ENCODE peak calls at places on chromosomes 11 and 22, in nine cellular contexts. One of them, this sample, is unnamed. For H3K4me1, the result is how much of the 10 kb centered on the place peaks cover.

GRCh38 chr22:47486569-47487312 is 724.3 kb downstream of the TBC1D22A start:
- DNase-seq in ovary: no peak
- DNase-seq in mucosa of descending colon: peak
- DNase-seq in A549: no peak
- DNase-seq in suprapubic skin: no peak
- DNase-seq in psoas muscle: no peak
- DNase-seq in A673: no peak
- DNase-seq in CD8-positive, alpha-beta memory T cell: no peak
- DNase-seq in pancreas: no peak
- DNase-seq in this sample: no peak

GRCh38 chr11:5196731-5197130 is 3.8 kb downstream of the OR51V1 start:
- DNase-seq in mucosa of descending colon: no peak
- DNase-seq in suprapubic skin: no peak
- DNase-seq in CD8-positive, alpha-beta memory T cell: no peak
- DNase-seq in A549: no peak
- DNase-seq in pancreas: no peak
- DNase-seq in A673: no peak
- DNase-seq in ovary: no peak
- DNase-seq in psoas muscle: no peak
- DNase-seq in this sample: no peak

GRCh38 chr11:120343429-120343828 is 7.2 kb downstream of the ARHGEF12 start:
- DNase-seq in pancreas: no peak
- DNase-seq in A673: peak
- DNase-seq in psoas muscle: no peak
- DNase-seq in ovary: no peak
- DNase-seq in CD8-positive, alpha-beta memory T cell: no peak
- DNase-seq in suprapubic skin: no peak
- DNase-seq in mucosa of descending colon: no peak
- DNase-seq in A549: no peak
- DNase-seq in this sample: no peak

GRCh38 chr11:79108851-79109250 is 332.0 kb downstream of the TENM4 start:
- DNase-seq in A549: no peak
- DNase-seq in ovary: no peak
- DNase-seq in pancreas: no peak
- DNase-seq in A673: no peak
- DNase-seq in mucosa of descending colon: no peak
- DNase-seq in CD8-positive, alpha-beta memory T cell: no peak
- DNase-seq in psoas muscle: no peak
- DNase-seq in suprapubic skin: no peak
- DNase-seq in this sample: no peak

GRCh38 chr22:27663812-27664211 is 137.7 kb downstream of the MN1 start:
- DNase-seq in suprapubic skin: no peak
- DNase-seq in A673: no peak
- DNase-seq in A549: no peak
- DNase-seq in CD8-positive, alpha-beta memory T cell: no peak
- DNase-seq in ovary: no peak
- DNase-seq in psoas muscle: no peak
- DNase-seq in mucosa of descending colon: no peak
- DNase-seq in pancreas: no peak
- DNase-seq in this sample: no peak

GRCh38 chr11:73262851-73263495 is 9.2 kb upstream of the P2RY6 start:
- DNase-seq in suprapubic skin: no peak
- DNase-seq in A549: no peak
- DNase-seq in A673: no peak
- DNase-seq in CD8-positive, alpha-beta memory T cell: no peak
- DNase-seq in ovary: no peak
- DNase-seq in mucosa of descending colon: no peak
- DNase-seq in psoas muscle: no peak
- DNase-seq in pancreas: no peak
- DNase-seq in this sample: no peak

GRCh38 chr11:57324154-57324885 is 432 bp downstream of the TNKS1BP1 start:
- DNase-seq in psoas muscle: peak
- DNase-seq in ovary: peak
- DNase-seq in mucosa of descending colon: peak
- DNase-seq in suprapubic skin: peak
- DNase-seq in A549: peak
- DNase-seq in pancreas: peak
- DNase-seq in CD8-positive, alpha-beta memory T cell: no peak
- DNase-seq in A673: peak
- DNase-seq in this sample: peak

GRCh38 chr22:30519842-30520425 is 14.4 kb upstream of the SEC14L4 start:
- DNase-seq in suprapubic skin: no peak
- DNase-seq in mucosa of descending colon: no peak
- DNase-seq in A673: no peak
- DNase-seq in pancreas: no peak
- DNase-seq in ovary: no peak
- DNase-seq in psoas muscle: no peak
- DNase-seq in CD8-positive, alpha-beta memory T cell: no peak
- DNase-seq in A549: no peak
- DNase-seq in this sample: no peak

GRCh38 chr22:24834845-24835570 is 29.0 kb downstream of the SGSM1 start:
- DNase-seq in psoas muscle: no peak
- DNase-seq in pancreas: peak
- DNase-seq in ovary: no peak
- DNase-seq in A673: peak
- DNase-seq in mucosa of descending colon: peak
- DNase-seq in CD8-positive, alpha-beta memory T cell: no peak
- DNase-seq in A549: no peak
- DNase-seq in suprapubic skin: no peak
- DNase-seq in this sample: peak

GRCh38 chr11:70611890-70612289 is 213.6 kb downstream of the CTTN start:
- DNase-seq in mucosa of descending colon: peak
- DNase-seq in pancreas: no peak
- DNase-seq in psoas muscle: no peak
- DNase-seq in ovary: no peak
- DNase-seq in A673: no peak
- DNase-seq in suprapubic skin: no peak
- DNase-seq in A549: no peak
- DNase-seq in CD8-positive, alpha-beta memory T cell: no peak
- DNase-seq in this sample: no peak

GRCh38 chr11:19728436-19728835 is 15.8 kb downstream of the NAV2 start:
- DNase-seq in suprapubic skin: no peak
- DNase-seq in A549: no peak
- DNase-seq in ovary: no peak
- DNase-seq in mucosa of descending colon: no peak
- DNase-seq in A673: no peak
- DNase-seq in CD8-positive, alpha-beta memory T cell: no peak
- DNase-seq in psoas muscle: no peak
- DNase-seq in pancreas: no peak
- DNase-seq in this sample: no peak

GRCh38 chr22:23391022-23391421 is 189.1 kb downstream of the IGLL1 start:
- DNase-seq in A549: no peak
- DNase-seq in A673: no peak
- DNase-seq in mucosa of descending colon: no peak
- DNase-seq in suprapubic skin: no peak
- DNase-seq in pancreas: no peak
- DNase-seq in CD8-positive, alpha-beta memory T cell: no peak
- DNase-seq in psoas muscle: no peak
- DNase-seq in ovary: no peak
- DNase-seq in this sample: no peak

GRCh38 chr11:121929581-121929980 is 186.4 kb downstream of the BLID start:
- DNase-seq in CD8-positive, alpha-beta memory T cell: no peak
- DNase-seq in ovary: peak
- DNase-seq in pancreas: peak
- DNase-seq in mucosa of descending colon: no peak
- DNase-seq in suprapubic skin: no peak
- DNase-seq in A673: peak
- DNase-seq in A549: no peak
- DNase-seq in psoas muscle: peak
- DNase-seq in this sample: no peak

GRCh38 chr11:61369372-61370348 is 7.5 kb downstream of the TMEM138 start:
- DNase-seq in mucosa of descending colon: no peak
- DNase-seq in A673: no peak
- DNase-seq in CD8-positive, alpha-beta memory T cell: no peak
- DNase-seq in suprapubic skin: no peak
- DNase-seq in psoas muscle: peak
- DNase-seq in ovary: peak
- DNase-seq in A549: no peak
- DNase-seq in pancreas: peak
- DNase-seq in this sample: no peak

GRCh38 chr11:100550910-100551309 is 136.2 kb upstream of the ARHGAP42 start:
- DNase-seq in A549: no peak
- DNase-seq in mucosa of descending colon: no peak
- DNase-seq in pancreas: no peak
- DNase-seq in suprapubic skin: no peak
- DNase-seq in ovary: no peak
- DNase-seq in psoas muscle: no peak
- DNase-seq in CD8-positive, alpha-beta memory T cell: no peak
- DNase-seq in A673: peak
- DNase-seq in this sample: no peak
- H3K4me1 ChIP-seq in A549: under half
- H3K4me1 ChIP-seq in mucosa of descending colon: under half
- H3K4me1 ChIP-seq in pancreas: under half
- H3K4me1 ChIP-seq in suprapubic skin: under half
- H3K4me1 ChIP-seq in ovary: under half
- H3K4me1 ChIP-seq in psoas muscle: under half
- H3K4me1 ChIP-seq in CD8-positive, alpha-beta memory T cell: under half
- H3K4me1 ChIP-seq in A673: under half
- H3K4me1 ChIP-seq in this sample: under half

GRCh38 chr11:114082415-114082748 is 22.9 kb downstream of the ZBTB16 start:
- DNase-seq in mucosa of descending colon: no peak
- DNase-seq in CD8-positive, alpha-beta memory T cell: no peak
- DNase-seq in A549: no peak
- DNase-seq in suprapubic skin: no peak
- DNase-seq in ovary: no peak
- DNase-seq in A673: no peak
- DNase-seq in pancreas: no peak
- DNase-seq in psoas muscle: no peak
- DNase-seq in this sample: peak

GRCh38 chr11:114081641-114082414 is 22.3 kb downstream of the ZBTB16 start:
- DNase-seq in psoas muscle: no peak
- DNase-seq in suprapubic skin: no peak
- DNase-seq in A549: no peak
- DNase-seq in mucosa of descending colon: no peak
- DNase-seq in A673: no peak
- DNase-seq in pancreas: no peak
- DNase-seq in CD8-positive, alpha-beta memory T cell: no peak
- DNase-seq in ovary: no peak
- DNase-seq in this sample: no peak

GRCh38 chr11:114084414-114084813 is 24.9 kb downstream of the ZBTB16 start:
- DNase-seq in A549: no peak
- DNase-seq in CD8-positive, alpha-beta memory T cell: no peak
- DNase-seq in ovary: no peak
- DNase-seq in mucosa of descending colon: no peak
- DNase-seq in pancreas: peak
- DNase-seq in A673: no peak
- DNase-seq in suprapubic skin: no peak
- DNase-seq in psoas muscle: no peak
- DNase-seq in this sample: no peak

GRCh38 chr11:114083256-114084252 is 24.0 kb downstream of the ZBTB16 start:
- DNase-seq in mucosa of descending colon: no peak
- DNase-seq in A673: no peak
- DNase-seq in suprapubic skin: no peak
- DNase-seq in pancreas: no peak
- DNase-seq in CD8-positive, alpha-beta memory T cell: no peak
- DNase-seq in psoas muscle: no peak
- DNase-seq in A549: no peak
- DNase-seq in ovary: no peak
- DNase-seq in this sample: no peak

GRCh38 chr11:114082767-114083181 is 23.3 kb downstream of the ZBTB16 start:
- DNase-seq in suprapubic skin: no peak
- DNase-seq in psoas muscle: no peak
- DNase-seq in A549: no peak
- DNase-seq in pancreas: peak
- DNase-seq in ovary: no peak
- DNase-seq in CD8-positive, alpha-beta memory T cell: no peak
- DNase-seq in A673: no peak
- DNase-seq in mucosa of descending colon: no peak
- DNase-seq in this sample: no peak
- H3K4me1 ChIP-seq in suprapubic skin: half or more
- H3K4me1 ChIP-seq in psoas muscle: half or more
- H3K4me1 ChIP-seq in A549: under half
- H3K4me1 ChIP-seq in pancreas: half or more
- H3K4me1 ChIP-seq in ovary: under half
- H3K4me1 ChIP-seq in CD8-positive, alpha-beta memory T cell: under half
- H3K4me1 ChIP-seq in A673: under half
- H3K4me1 ChIP-seq in mucosa of descending colon: half or more
- H3K4me1 ChIP-seq in this sample: half or more

GRCh38 chr11:110296226-110297081 is at the start of gene RDX:
- DNase-seq in CD8-positive, alpha-beta memory T cell: peak
- DNase-seq in psoas muscle: peak
- DNase-seq in mucosa of descending colon: peak
- DNase-seq in pancreas: peak
- DNase-seq in suprapubic skin: peak
- DNase-seq in A673: peak
- DNase-seq in ovary: peak
- DNase-seq in A549: peak
- DNase-seq in this sample: peak

GRCh38 chr11:110297082-110297725 is 790 bp upstream of the RDX start:
- DNase-seq in ovary: no peak
- DNase-seq in A549: no peak
- DNase-seq in psoas muscle: no peak
- DNase-seq in suprapubic skin: no peak
- DNase-seq in A673: peak
- DNase-seq in pancreas: no peak
- DNase-seq in CD8-positive, alpha-beta memory T cell: no peak
- DNase-seq in mucosa of descending colon: no peak
- DNase-seq in this sample: no peak

GRCh38 chr11:110295086-110295485 is 1.3 kb downstream of the RDX start:
- DNase-seq in ovary: no peak
- DNase-seq in suprapubic skin: no peak
- DNase-seq in psoas muscle: no peak
- DNase-seq in A673: no peak
- DNase-seq in A549: no peak
- DNase-seq in mucosa of descending colon: no peak
- DNase-seq in pancreas: no peak
- DNase-seq in CD8-positive, alpha-beta memory T cell: no peak
- DNase-seq in this sample: no peak

GRCh38 chr11:110294509-110294908 is 1.9 kb downstream of the RDX start:
- DNase-seq in suprapubic skin: no peak
- DNase-seq in psoas muscle: no peak
- DNase-seq in A673: peak
- DNase-seq in A549: no peak
- DNase-seq in pancreas: no peak
- DNase-seq in mucosa of descending colon: no peak
- DNase-seq in ovary: no peak
- DNase-seq in CD8-positive, alpha-beta memory T cell: no peak
- DNase-seq in this sample: no peak

GRCh38 chr11:110295487-110296225 is 758 bp downstream of the RDX start:
- DNase-seq in A549: no peak
- DNase-seq in CD8-positive, alpha-beta memory T cell: peak
- DNase-seq in ovary: peak
- DNase-seq in suprapubic skin: peak
- DNase-seq in A673: peak
- DNase-seq in pancreas: peak
- DNase-seq in psoas muscle: peak
- DNase-seq in mucosa of descending colon: peak
- DNase-seq in this sample: peak
- H3K4me1 ChIP-seq in A549: under half
- H3K4me1 ChIP-seq in CD8-positive, alpha-beta memory T cell: under half
- H3K4me1 ChIP-seq in ovary: under half
- H3K4me1 ChIP-seq in suprapubic skin: under half
- H3K4me1 ChIP-seq in A673: under half
- H3K4me1 ChIP-seq in pancreas: under half
- H3K4me1 ChIP-seq in psoas muscle: under half
- H3K4me1 ChIP-seq in mucosa of descending colon: under half
- H3K4me1 ChIP-seq in this sample: half or more

DNA sequence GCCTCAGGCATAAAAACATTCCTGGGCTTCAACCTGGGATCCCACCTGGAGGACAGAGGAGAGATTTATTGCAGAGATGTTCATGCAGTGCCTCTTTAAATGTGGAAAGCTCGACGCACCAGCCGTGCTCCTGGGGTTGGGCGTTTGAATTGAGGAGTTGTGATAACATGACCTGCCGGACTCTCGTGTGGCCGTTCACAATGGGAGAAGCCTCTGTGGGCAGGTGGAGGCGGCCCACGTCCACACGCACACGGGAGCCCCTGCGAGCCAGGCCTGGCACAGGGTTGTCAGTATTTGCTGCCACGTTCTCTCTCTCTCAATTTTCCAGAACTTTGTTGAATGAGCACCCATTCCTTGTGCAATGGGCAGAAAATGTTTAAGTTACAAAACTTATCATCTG is 58.3 kb upstream of the PPARA start:
- DNase-seq in psoas muscle: peak
- DNase-seq in suprapubic skin: no peak
- DNase-seq in mucosa of descending colon: no peak
- DNase-seq in A673: no peak
- DNase-seq in CD8-positive, alpha-beta memory T cell: no peak
- DNase-seq in ovary: no peak
- DNase-seq in A549: no peak
- DNase-seq in pancreas: no peak
- DNase-seq in this sample: no peak
- H3K4me1 ChIP-seq in psoas muscle: half or more
- H3K4me1 ChIP-seq in suprapubic skin: half or more
- H3K4me1 ChIP-seq in mucosa of descending colon: under half
- H3K4me1 ChIP-seq in A673: under half
- H3K4me1 ChIP-seq in CD8-positive, alpha-beta memory T cell: under half
- H3K4me1 ChIP-seq in ovary: half or more
- H3K4me1 ChIP-seq in A549: half or more
- H3K4me1 ChIP-seq in pancreas: half or more
- H3K4me1 ChIP-seq in this sample: under half